ENCODE peak calls at places on chromosomes 4 and X, in five cellular contexts. I is HTR-8/SVneo, F is germinal center, B is C1 segment of cervical spinal cord, U is Right ventricle myocardium inferior. G is an unnamed sample.

GRCh38 chrX:132033166-132033565 is 10.1 kb downstream of the STK26 start:
- DNase-seq in I (no peak), F (no peak), B (no peak), U (no peak), G (no peak)

GRCh38 chr4:74121643-74122579 is 22.9 kb upstream of the CXCL2 start:
- DNase-seq in I (no peak), F (no peak), B (no peak), U (no peak), G (no peak)

GRCh38 chrX:150205011-150205410 is 158.1 kb upstream of the MAMLD1 start:
- DNase-seq in I (no peak), F (no peak), B (no peak), U (no peak), G (no peak)

GRCh38 chr4:151226004-151226932 is 50.7 kb upstream of the PRSS48 start:
- DNase-seq in I (peak; percentile 57), F (no peak), B (no peak), U (no peak), G (no peak)

GRCh38 chr4:110621328-110621812 is 1.5 kb downstream of the PITX2 start:
- DNase-seq in I (no peak), F (no peak), B (no peak), U (no peak), G (no peak)

GRCh38 chr4:61248705-61249104 is 48.6 kb downstream of the ADGRL3 start:
- DNase-seq in I (no peak), F (no peak), B (no peak), U (no peak), G (no peak)

GRCh38 chr4:148116264-148116663 is 325.9 kb downstream of the NR3C2 start:
- DNase-seq in I (no peak), F (no peak), B (no peak), U (no peak), G (no peak)

GRCh38 chr4:156242390-156242789 is 288.7 kb upstream of the CTSO start:
- DNase-seq in I (peak; percentile 18), F (no peak), B (no peak), U (no peak), G (no peak)

GRCh38 chr4:146960634-146961033 is 15.0 kb upstream of the TTC29 start:
- DNase-seq in I (no peak), F (no peak), B (no peak), U (no peak), G (no peak)

GRCh38 chrX:40201486-40201885 is 103.7 kb upstream of the BCOR start:
- DNase-seq in I (no peak), F (peak; percentile 15), B (no peak), U (no peak), G (no peak)

GRCh38 chr4:71186566-71187398 is 152.0 kb upstream of the SLC4A4 start:
- DNase-seq in I (no peak), F (peak; percentile 53), B (peak; percentile 66), U (peak; percentile 77), G (peak; percentile 15)

GRCh38 chr4:75990129-75990528 is 616 bp downstream of the SDAD1 start:
- DNase-seq in I (no peak), F (no peak), B (no peak), U (no peak), G (no peak)

GRCh38 chr4:13654158-13654797 is 26.8 kb upstream of the BOD1L1 start:
- DNase-seq in I (peak; percentile 64), F (peak; percentile 69), B (peak; percentile 79), U (peak; percentile 92), G (peak; percentile 85)

GRCh38 chr4:182729527-182729926 is 187.7 kb downstream of the DCTD start:
- DNase-seq in I (no peak), F (no peak), B (no peak), U (no peak), G (peak; percentile 37)

GRCh38 chrX:2764766-2765666 is 13.2 kb downstream of the XG start:
- DNase-seq in I (no peak), F (no peak), B (no peak), U (no peak), G (no peak)

GRCh38 chrX:1385824-1386223 is 6.1 kb downstream of the SLC25A6 start:
- DNase-seq in I (no peak), F (no peak), B (no peak), U (no peak), G (no peak)

GRCh38 chr4:130183796-130184195 is 1087.8 kb downstream of the C4orf33 start:
- DNase-seq in I (no peak), F (no peak), B (no peak), U (no peak), G (peak; percentile 31)

GRCh38 chr4:73952352-73952751 is 29.5 kb downstream of the PF4 start:
- DNase-seq in I (no peak), F (no peak), B (no peak), U (no peak), G (no peak)

GRCh38 chr4:180542445-180543100 is 1700.6 kb upstream of the TENM3 start:
- DNase-seq in I (peak; percentile 23), F (no peak), B (no peak), U (no peak), G (peak; percentile 73)

GRCh38 chr4:31674313-31674947 is 954.3 kb downstream of the PCDH7 start:
- DNase-seq in I (peak; percentile 15), F (no peak), B (no peak), U (no peak), G (peak; percentile 12)

GRCh38 chr4:4994312-4995097 is 24.8 kb downstream of the CYTL1 start:
- DNase-seq in I (no peak), F (no peak), B (no peak), U (no peak), G (no peak)

GRCh38 chr4:110361921-110362320 is 114.0 kb upstream of the ENPEP start:
- DNase-seq in I (no peak), F (no peak), B (no peak), U (no peak), G (no peak)

GRCh38 chrX:19554786-19555185 is 39.5 kb upstream of the MAP3K15 start:
- DNase-seq in I (no peak), F (no peak), B (no peak), U (no peak), G (no peak)

GRCh38 chr4:73224886-73225285 is 33.7 kb downstream of the ANKRD17 start:
- DNase-seq in I (no peak), F (peak; percentile 14), B (no peak), U (no peak), G (no peak)

GRCh38 chr4:128955751-128956150 is 137.6 kb downstream of the SCLT1 start:
- DNase-seq in I (no peak), F (no peak), B (no peak), U (no peak), G (no peak)

GRCh38 chrX:129522184-129523059 is 868 bp downstream of the SMARCA1 start:
- DNase-seq in I (peak; percentile 29), F (peak; percentile 5), B (peak; percentile 27), U (peak; percentile 62), G (peak; percentile 55)

GRCh38 chrX:57587607-57588006 is 4.2 kb upstream of the ZXDB start:
- DNase-seq in I (no peak), F (no peak), B (no peak), U (no peak), G (no peak)

GRCh38 chr4:1960170-1960825 is 48.5 kb downstream of the NELFA start:
- DNase-seq in I (no peak), F (no peak), B (no peak), U (no peak), G (no peak)

GRCh38 chrX:74636749-74637314 is 22.4 kb upstream of the RLIM start:
- DNase-seq in I (no peak), F (no peak), B (no peak), U (no peak), G (no peak)